ENCODE peak calls at places on chromosomes 4 and X, in five cellular contexts. L, U, F, W and V are unnamed samples.

GRCh38 chrX:2955281-2955680 is 26.1 kb upstream of the ARSD start:
- DNase-seq in L (no peak), U (no peak), F (no peak), W (no peak), V (no peak)

GRCh38 chr4:185004562-185005208 is 13.6 kb upstream of the HELT start:
- DNase-seq in L (no peak), U (no peak), F (peak), W (no peak), V (no peak)

GRCh38 chrX:119477812-119478232 is 9.6 kb downstream of the SLC25A5 start:
- DNase-seq in L (no peak), U (no peak), F (no peak), W (no peak), V (no peak)

GRCh38 chr4:138301536-138301935 is 59.4 kb upstream of the SLC7A11 start:
- DNase-seq in L (no peak), U (no peak), F (no peak), W (no peak), V (no peak)

GRCh38 chr4:5416637-5417036 is 291.7 kb downstream of the EVC2 start:
- DNase-seq in L (no peak), U (no peak), F (no peak), W (peak), V (no peak)

GRCh38 chr4:174713821-174714220 is 115.2 kb downstream of the GLRA3 start:
- DNase-seq in L (peak), U (no peak), F (no peak), W (no peak), V (no peak)

GRCh38 chrX:12956704-12957541 is 18.0 kb upstream of the TMSB4X start:
- DNase-seq in L (peak), U (peak), F (no peak), W (peak), V (peak)

GRCh38 chr4:84792366-84793301 is 173.9 kb downstream of the WDFY3 start:
- DNase-seq in L (no peak), U (no peak), F (no peak), W (no peak), V (no peak)

GRCh38 chr4:83267121-83267834 is 17.3 kb downstream of the COQ2 start:
- DNase-seq in L (no peak), U (peak), F (no peak), W (peak), V (no peak)

GRCh38 chrX:19715711-19716638 is 171.4 kb downstream of the SH3KBP1 start:
- DNase-seq in L (no peak), U (no peak), F (no peak), W (no peak), V (no peak)

GRCh38 chr4:7161721-7162214 is 30.6 kb upstream of the SORCS2 start:
- DNase-seq in L (no peak), U (no peak), F (peak), W (no peak), V (no peak)

GRCh38 chr4:161629694-161630441 is 533.9 kb downstream of the FSTL5 start:
- DNase-seq in L (peak), U (peak), F (no peak), W (no peak), V (no peak)

GRCh38 chr4:112176596-112176995 is 31.3 kb downstream of the FAM241A start:
- DNase-seq in L (no peak), U (no peak), F (no peak), W (no peak), V (no peak)

GRCh38 chr4:152100378-152101201 is 339.8 kb upstream of the GATB start:
- DNase-seq in L (peak), U (peak), F (no peak), W (peak), V (no peak)

GRCh38 chr4:140839396-140839795 is 83.2 kb upstream of the TBC1D9 start:
- DNase-seq in L (no peak), U (no peak), F (no peak), W (no peak), V (no peak)

GRCh38 chrX:65610040-65610439 is 57.4 kb upstream of the MSN start:
- DNase-seq in L (no peak), U (no peak), F (no peak), W (no peak), V (no peak)

GRCh38 chr4:111847256-111848108 is 297.8 kb upstream of the FAM241A start:
- DNase-seq in L (no peak), U (no peak), F (no peak), W (no peak), V (no peak)

GRCh38 chr4:105714932-105715331 is 6.3 kb downstream of the GSTCD start:
- DNase-seq in L (no peak), U (no peak), F (no peak), W (no peak), V (no peak)

GRCh38 chr4:104896623-104897296 is 249.9 kb upstream of the TET2 start:
- DNase-seq in L (peak), U (no peak), F (peak), W (peak), V (no peak)

GRCh38 chr4:17188035-17188967 is 289.9 kb upstream of the LDB2 start:
- DNase-seq in L (no peak), U (no peak), F (no peak), W (no peak), V (no peak)

GRCh38 chr4:124711469-124712416 is 789 bp downstream of the ANKRD50 start:
- DNase-seq in L (peak), U (peak), F (peak), W (peak), V (peak)
- TF ChIP-seq CTCF in L (peak), U (peak), F (no peak), W (no peak), V (no peak)

GRCh38 chr4:107935246-107935645 is 3.9 kb downstream of the CYP2U1 start:
- DNase-seq in L (no peak), U (no peak), F (no peak), W (no peak), V (no peak)

GRCh38 chr4:107937040-107937439 is 5.7 kb downstream of the CYP2U1 start:
- DNase-seq in L (no peak), U (no peak), F (no peak), W (no peak), V (peak)

GRCh38 chr4:107931775-107932321 is 499 bp downstream of the CYP2U1 start:
- DNase-seq in L (no peak), U (no peak), F (peak), W (peak), V (no peak)

GRCh38 chr4:107930821-107931774 is at the start of gene CYP2U1:
- DNase-seq in L (peak), U (peak), F (peak), W (peak), V (peak)
- TF ChIP-seq CTCF in L (peak), U (peak), F (no peak), W (no peak), V (no peak)

DNA sequence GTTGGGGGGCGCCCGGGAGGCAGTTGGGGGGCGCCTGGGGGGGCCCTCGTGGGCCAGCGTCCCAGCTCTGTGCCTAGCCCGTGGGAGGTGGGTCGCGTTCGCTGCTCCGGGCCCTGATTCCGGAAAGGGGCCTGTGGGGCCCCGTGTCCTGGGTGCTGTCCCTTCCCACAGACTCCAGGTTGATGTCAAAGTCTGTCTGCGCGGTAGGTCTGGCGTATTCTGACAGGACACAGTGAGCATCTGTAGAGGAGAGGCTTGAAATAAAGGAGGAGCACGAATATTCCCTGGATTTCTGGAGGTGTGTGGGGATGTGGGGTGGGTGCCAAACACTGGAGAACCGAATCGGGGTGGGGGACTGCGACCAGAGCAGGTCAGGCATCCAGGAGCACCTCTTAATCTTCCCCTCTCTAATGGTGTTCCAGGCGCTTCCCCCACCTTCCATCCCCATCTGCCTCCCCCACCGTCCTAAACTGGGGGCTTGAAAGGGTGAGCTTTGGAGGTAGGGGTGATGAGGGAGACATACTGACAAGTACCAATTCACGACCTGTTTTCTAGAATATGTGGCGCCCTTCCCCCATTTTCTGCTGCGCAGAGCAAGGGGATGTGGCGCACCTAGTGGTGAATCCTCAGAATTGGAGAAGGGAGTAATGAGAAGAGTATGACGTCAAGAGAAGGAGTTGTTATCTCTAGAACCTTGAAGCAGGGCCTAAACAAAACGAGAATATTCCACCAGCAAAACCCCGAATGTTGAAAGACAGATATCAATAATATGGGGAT is 873 bp downstream of the GPRASP1 start:
- DNase-seq in L (no peak), U (no peak), F (peak), W (no peak), V (no peak)
- TF ChIP-seq CTCF in L (no peak), U (no peak), F (peak), W (no peak), V (no peak)

DNA sequence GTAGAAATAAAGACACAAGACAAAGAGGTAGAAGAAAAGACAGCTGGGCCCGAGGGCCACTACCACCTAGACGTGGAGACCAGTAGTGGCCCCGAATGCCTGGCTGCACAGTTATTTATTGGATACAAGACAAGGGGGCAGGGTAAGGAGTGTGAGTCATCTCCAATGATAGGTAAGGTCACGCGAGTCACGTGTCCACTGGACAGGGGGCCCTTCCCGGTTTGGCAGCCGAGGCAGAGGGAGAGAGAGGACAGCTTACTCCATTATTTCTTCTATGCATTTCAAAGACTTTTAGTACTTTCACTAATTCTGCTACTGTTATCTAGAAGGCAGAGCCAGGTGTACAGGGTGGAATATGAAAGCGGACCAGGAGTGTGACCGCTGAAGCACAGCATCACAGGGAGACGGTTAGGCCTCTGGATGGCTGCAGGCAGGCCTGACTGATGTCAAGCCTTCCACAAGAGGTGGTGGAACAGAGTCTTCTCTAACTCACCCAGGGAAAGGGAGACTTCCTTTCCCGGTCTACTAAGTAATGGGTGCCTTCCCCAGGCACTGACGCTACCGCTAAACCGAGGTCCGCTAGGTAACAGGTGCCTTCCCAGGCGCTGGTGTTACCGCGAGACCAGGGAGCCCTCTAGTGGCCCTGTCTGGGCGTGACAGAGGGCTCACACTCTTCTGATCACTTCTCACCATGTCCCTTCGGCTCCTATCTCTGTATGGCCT is 44.9 kb downstream of the ZBTB49 start:
- DNase-seq in L (peak), U (peak), F (peak), W (peak), V (peak)
- TF ChIP-seq CTCF in L (peak), U (peak), F (peak), W (peak), V (peak)

DNA sequence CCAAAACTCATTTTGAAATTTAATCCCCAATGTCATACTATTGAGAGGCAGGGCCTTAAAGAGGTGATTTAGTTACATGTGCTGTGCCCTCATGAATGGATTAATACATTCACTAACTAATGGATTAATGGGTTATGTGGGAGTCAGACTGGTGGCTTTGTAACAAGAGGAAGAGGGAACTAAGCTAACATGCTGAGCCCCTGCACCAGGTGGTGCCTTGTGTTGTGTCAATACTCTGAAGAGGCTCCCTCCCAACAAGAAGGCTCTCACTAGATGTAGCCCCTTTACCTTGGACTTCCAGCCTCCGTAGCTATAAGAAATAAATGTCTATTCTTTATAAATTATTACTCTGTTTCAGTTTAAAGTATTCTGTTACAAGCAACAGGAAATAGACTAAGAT is 411.9 kb upstream of the EMCN start:
- DNase-seq in L (no peak), U (no peak), F (no peak), W (no peak), V (no peak)
- TF ChIP-seq CTCF in L (no peak), U (no peak), F (no peak), W (no peak), V (no peak)

GRCh38 chrX:152925835-152926234 is 28.0 kb downstream of the ZNF185 start:
- DNase-seq in L (no peak), U (no peak), F (no peak), W (no peak), V (no peak)

GRCh38 chrX:152927858-152928760 is 30.2 kb downstream of the ZNF185 start:
- DNase-seq in L (no peak), U (no peak), F (peak), W (no peak), V (no peak)

GRCh38 chrX:152928761-152929400 is 31.0 kb downstream of the ZNF185 start:
- DNase-seq in L (no peak), U (no peak), F (no peak), W (no peak), V (no peak)

GRCh38 chrX:152926923-152927322 is 29.1 kb downstream of the ZNF185 start:
- DNase-seq in L (no peak), U (no peak), F (peak), W (no peak), V (no peak)

GRCh38 chrX:152926279-152926678 is 28.4 kb downstream of the ZNF185 start:
- DNase-seq in L (peak), U (peak), F (peak), W (peak), V (peak)
- TF ChIP-seq CTCF in L (peak), U (peak), F (peak), W (peak), V (peak)

GRCh38 chr4:26839016-26839415 is 21.6 kb upstream of the STIM2 start:
- DNase-seq in L (no peak), U (no peak), F (no peak), W (no peak), V (no peak)
- TF ChIP-seq CTCF in L (no peak), U (no peak), F (no peak), W (no peak), V (no peak)

DNA sequence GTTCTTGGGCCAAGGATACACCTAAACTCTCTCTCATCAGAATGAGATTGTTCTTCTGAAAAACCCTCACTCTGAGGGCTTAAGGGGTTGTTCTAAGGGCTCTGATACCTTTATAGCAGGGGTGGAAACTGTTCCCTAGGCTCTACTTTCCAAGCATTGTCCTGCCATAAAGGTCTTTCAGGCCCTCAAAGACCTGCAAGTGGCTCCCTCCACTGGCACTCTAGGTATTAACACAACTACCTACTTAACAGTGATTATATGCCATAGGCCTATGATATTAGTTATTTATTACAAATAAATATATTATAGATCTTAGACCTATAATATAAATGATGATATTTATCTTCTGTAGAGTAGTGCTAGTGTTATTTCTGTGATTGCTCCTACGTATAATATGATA is 473.7 kb upstream of the RPS6KA3 start:
- DNase-seq in L (no peak), U (no peak), F (no peak), W (no peak), V (no peak)
- TF ChIP-seq CTCF in L (no peak), U (no peak), F (no peak), W (no peak), V (no peak)